ENCODE peak calls at places on chromosomes 12 and 14, in ten cellular contexts. One of them, this sample, is unnamed.

GRCh38 chr12:4855121-4855924 is 54.4 kb upstream of the KCNA1 start:
- DNase-seq in Calu3: peak; percentile 59
- DNase-seq in OCI-LY7: peak; percentile 85
- DNase-seq in activated T-cell treated with anti-CD3 and anti-CD28 coated beads for 1 hour: peak; percentile 20
- DNase-seq in activated CD8-positive, alpha-beta T cell treated with anti-CD3 and anti-CD28 coated beads, Interleukin-2, amount 10 ng/mL, durations not matched to agents 7 days and 5 days: peak; percentile 81
- DNase-seq in GM03348: peak; percentile 88
- DNase-seq in non-pigmented ciliary epithelial cell: peak; percentile 38
- DNase-seq in NCI-H2171 treated with DMSO at 0.1 percent for 48 hours: peak; percentile 67
- DNase-seq in kidney tubule cell: peak; percentile 84
- DNase-seq in OCI-M1: peak; percentile 84
- DNase-seq in this sample: peak; percentile 45

GRCh38 chr12:111271674-111272418 is 97.0 kb downstream of the PHETA1 start:
- DNase-seq in Calu3: no peak
- DNase-seq in OCI-M1: no peak
- DNase-seq in activated T-cell treated with anti-CD3 and anti-CD28 coated beads for 1 hour: no peak
- DNase-seq in non-pigmented ciliary epithelial cell: no peak
- DNase-seq in OCI-LY7: peak; percentile 40
- DNase-seq in activated CD8-positive, alpha-beta T cell treated with anti-CD3 and anti-CD28 coated beads, Interleukin-2, amount 10 ng/mL, durations not matched to agents 7 days and 5 days: peak; percentile 22
- DNase-seq in kidney tubule cell: no peak
- DNase-seq in NCI-H2171 treated with DMSO at 0.1 percent for 48 hours: peak; percentile 34
- DNase-seq in GM03348: no peak
- DNase-seq in this sample: no peak

GRCh38 chr14:33894339-33894738 is 56.5 kb downstream of the EGLN3 start:
- DNase-seq in NCI-H2171 treated with DMSO at 0.1 percent for 48 hours: no peak
- DNase-seq in Calu3: no peak
- DNase-seq in kidney tubule cell: no peak
- DNase-seq in GM03348: no peak
- DNase-seq in activated CD8-positive, alpha-beta T cell treated with anti-CD3 and anti-CD28 coated beads, Interleukin-2, amount 10 ng/mL, durations not matched to agents 7 days and 5 days: no peak
- DNase-seq in OCI-LY7: no peak
- DNase-seq in activated T-cell treated with anti-CD3 and anti-CD28 coated beads for 1 hour: no peak
- DNase-seq in OCI-M1: no peak
- DNase-seq in non-pigmented ciliary epithelial cell: no peak
- DNase-seq in this sample: no peak

GRCh38 chr14:66444271-66444987 is 41.7 kb upstream of the CCDC196 start:
- DNase-seq in activated CD8-positive, alpha-beta T cell treated with anti-CD3 and anti-CD28 coated beads, Interleukin-2, amount 10 ng/mL, durations not matched to agents 7 days and 5 days: no peak
- DNase-seq in NCI-H2171 treated with DMSO at 0.1 percent for 48 hours: no peak
- DNase-seq in Calu3: no peak
- DNase-seq in OCI-LY7: no peak
- DNase-seq in kidney tubule cell: no peak
- DNase-seq in activated T-cell treated with anti-CD3 and anti-CD28 coated beads for 1 hour: no peak
- DNase-seq in OCI-M1: no peak
- DNase-seq in non-pigmented ciliary epithelial cell: no peak
- DNase-seq in GM03348: no peak
- DNase-seq in this sample: no peak

GRCh38 chr12:59499774-59500173 is 96.1 kb upstream of the SLC16A7 start:
- DNase-seq in GM03348: no peak
- DNase-seq in activated T-cell treated with anti-CD3 and anti-CD28 coated beads for 1 hour: no peak
- DNase-seq in OCI-M1: no peak
- DNase-seq in NCI-H2171 treated with DMSO at 0.1 percent for 48 hours: no peak
- DNase-seq in Calu3: no peak
- DNase-seq in activated CD8-positive, alpha-beta T cell treated with anti-CD3 and anti-CD28 coated beads, Interleukin-2, amount 10 ng/mL, durations not matched to agents 7 days and 5 days: no peak
- DNase-seq in OCI-LY7: no peak
- DNase-seq in non-pigmented ciliary epithelial cell: no peak
- DNase-seq in kidney tubule cell: no peak
- DNase-seq in this sample: no peak

GRCh38 chr12:49971141-49971540 is 1.6 kb upstream of the AQP6 start:
- DNase-seq in OCI-LY7: no peak
- DNase-seq in activated CD8-positive, alpha-beta T cell treated with anti-CD3 and anti-CD28 coated beads, Interleukin-2, amount 10 ng/mL, durations not matched to agents 7 days and 5 days: no peak
- DNase-seq in GM03348: no peak
- DNase-seq in OCI-M1: no peak
- DNase-seq in NCI-H2171 treated with DMSO at 0.1 percent for 48 hours: no peak
- DNase-seq in kidney tubule cell: no peak
- DNase-seq in Calu3: no peak
- DNase-seq in activated T-cell treated with anti-CD3 and anti-CD28 coated beads for 1 hour: no peak
- DNase-seq in non-pigmented ciliary epithelial cell: no peak
- DNase-seq in this sample: no peak

GRCh38 chr14:101932668-101933067 is 31.7 kb upstream of the DYNC1H1 start:
- DNase-seq in kidney tubule cell: no peak
- DNase-seq in OCI-M1: no peak
- DNase-seq in Calu3: no peak
- DNase-seq in activated CD8-positive, alpha-beta T cell treated with anti-CD3 and anti-CD28 coated beads, Interleukin-2, amount 10 ng/mL, durations not matched to agents 7 days and 5 days: no peak
- DNase-seq in OCI-LY7: no peak
- DNase-seq in NCI-H2171 treated with DMSO at 0.1 percent for 48 hours: no peak
- DNase-seq in non-pigmented ciliary epithelial cell: no peak
- DNase-seq in activated T-cell treated with anti-CD3 and anti-CD28 coated beads for 1 hour: no peak
- DNase-seq in GM03348: no peak
- DNase-seq in this sample: no peak

GRCh38 chr14:60161176-60162107 is 3.8 kb downstream of the DHRS7 start:
- DNase-seq in OCI-LY7: peak; percentile 14
- DNase-seq in GM03348: peak; percentile 21
- DNase-seq in Calu3: no peak
- DNase-seq in non-pigmented ciliary epithelial cell: no peak
- DNase-seq in activated T-cell treated with anti-CD3 and anti-CD28 coated beads for 1 hour: no peak
- DNase-seq in activated CD8-positive, alpha-beta T cell treated with anti-CD3 and anti-CD28 coated beads, Interleukin-2, amount 10 ng/mL, durations not matched to agents 7 days and 5 days: no peak
- DNase-seq in NCI-H2171 treated with DMSO at 0.1 percent for 48 hours: peak; percentile 98
- DNase-seq in OCI-M1: peak; percentile 1
- DNase-seq in kidney tubule cell: no peak
- DNase-seq in this sample: no peak

GRCh38 chr12:15789215-15790171 is at the start of gene EPS8:
- DNase-seq in OCI-LY7: peak; percentile 62
- DNase-seq in kidney tubule cell: peak; percentile 94
- DNase-seq in GM03348: peak; percentile 95
- DNase-seq in activated CD8-positive, alpha-beta T cell treated with anti-CD3 and anti-CD28 coated beads, Interleukin-2, amount 10 ng/mL, durations not matched to agents 7 days and 5 days: peak; percentile 89
- DNase-seq in activated T-cell treated with anti-CD3 and anti-CD28 coated beads for 1 hour: peak; percentile 84
- DNase-seq in NCI-H2171 treated with DMSO at 0.1 percent for 48 hours: peak; percentile 73
- DNase-seq in OCI-M1: peak; percentile 92
- DNase-seq in non-pigmented ciliary epithelial cell: no peak
- DNase-seq in Calu3: peak; percentile 95
- DNase-seq in this sample: peak; percentile 89

GRCh38 chr14:54772451-54772881 is 130.2 kb downstream of the GCH1 start:
- DNase-seq in non-pigmented ciliary epithelial cell: no peak
- DNase-seq in kidney tubule cell: peak; percentile 5
- DNase-seq in OCI-M1: no peak
- DNase-seq in OCI-LY7: no peak
- DNase-seq in activated T-cell treated with anti-CD3 and anti-CD28 coated beads for 1 hour: no peak
- DNase-seq in Calu3: no peak
- DNase-seq in activated CD8-positive, alpha-beta T cell treated with anti-CD3 and anti-CD28 coated beads, Interleukin-2, amount 10 ng/mL, durations not matched to agents 7 days and 5 days: no peak
- DNase-seq in GM03348: peak; percentile 59
- DNase-seq in NCI-H2171 treated with DMSO at 0.1 percent for 48 hours: no peak
- DNase-seq in this sample: no peak

GRCh38 chr12:7935464-7935772 is 569 bp downstream of the SLC2A3 start:
- DNase-seq in activated CD8-positive, alpha-beta T cell treated with anti-CD3 and anti-CD28 coated beads, Interleukin-2, amount 10 ng/mL, durations not matched to agents 7 days and 5 days: no peak
- DNase-seq in non-pigmented ciliary epithelial cell: no peak
- DNase-seq in GM03348: peak; percentile 5
- DNase-seq in kidney tubule cell: no peak
- DNase-seq in OCI-M1: peak; percentile 54
- DNase-seq in NCI-H2171 treated with DMSO at 0.1 percent for 48 hours: no peak
- DNase-seq in activated T-cell treated with anti-CD3 and anti-CD28 coated beads for 1 hour: no peak
- DNase-seq in Calu3: no peak
- DNase-seq in OCI-LY7: no peak
- DNase-seq in this sample: no peak

This sample was measured in NCI-H226.